ENCODE peak calls at places on chromosomes 16 and 17, in five cellular contexts. U is Peyer's patch, Y is mesenchymal stem cell, S is ascending aorta, Z is cardiac muscle cell. C is an unnamed sample. For H3K4me1, the result is how much of the 10 kb centered on the place peaks cover.

GRCh38 chr16:27947696-27948095 is 115.8 kb downstream of the GSG1L start:
- DNase-seq in U (no peak), Y (no peak), S (peak), Z (no peak), C (no peak)

GRCh38 chr16:53937068-53937614 is 233.2 kb downstream of the FTO start:
- DNase-seq in U (no peak), Y (no peak), S (no peak), Z (no peak), C (no peak)

GRCh38 chr17:9576521-9577401 is at the start of gene CFAP52:
- DNase-seq in U (peak), Y (peak), S (peak), Z (peak), C (peak)

GRCh38 chr17:59565959-59566324 is 532 bp downstream of the DHX40 start:
- DNase-seq in U (no peak), Y (peak), S (peak), Z (peak), C (peak)

GRCh38 chr17:80254396-80255241 is 6.0 kb upstream of the RNF213 start:
- DNase-seq in U (no peak), Y (peak), S (peak), Z (peak), C (no peak)

GRCh38 chr16:35908152-35908551 is 2448.7 kb downstream of the TP53TG3F start:
- DNase-seq in U (no peak), Y (no peak), S (no peak), Z (no peak), C (no peak)

GRCh38 chr17:10149573-10150399 is 48.6 kb downstream of the GAS7 start:
- DNase-seq in U (no peak), Y (peak), S (no peak), Z (peak), C (no peak)

GRCh38 chr16:53775821-53776431 is 72.0 kb downstream of the FTO start:
- DNase-seq in U (no peak), Y (peak), S (peak), Z (peak), C (no peak)

GRCh38 chr17:39209317-39210092 is 9.4 kb downstream of the RPL19 start:
- DNase-seq in U (no peak), Y (peak), S (peak), Z (peak), C (peak)

GRCh38 chr16:28211758-28212531 is at the start of gene XPO6:
- DNase-seq in U (peak), Y (peak), S (peak), Z (peak), C (peak)

GRCh38 chr17:81179220-81179619 is 13.2 kb upstream of the AATK start:
- DNase-seq in U (no peak), Y (no peak), S (no peak), Z (no peak), C (no peak)

GRCh38 chr16:71610936-71611871 is 14.8 kb upstream of the MARVELD3 start:
- DNase-seq in U (peak), Y (peak), S (no peak), Z (peak), C (peak)

GRCh38 chr17:55124730-55125129 is 140.0 kb upstream of the HLF start:
- DNase-seq in U (no peak), Y (no peak), S (no peak), Z (no peak), C (no peak)

GRCh38 chr16:46621006-46621629 is at the start of gene SHCBP1:
- DNase-seq in U (peak), Y (peak), S (peak), Z (peak), C (peak)

GRCh38 chr17:28828294-28829040 is 14.1 kb downstream of the FAM222B start:
- DNase-seq in U (no peak), Y (no peak), S (no peak), Z (no peak), C (no peak)

GRCh38 chr16:68446941-68447675 is 1.2 kb downstream of the SMPD3 start:
- DNase-seq in U (no peak), Y (no peak), S (no peak), Z (no peak), C (peak)

GRCh38 chr17:82686366-82687324 is 11.9 kb downstream of the RAB40B start:
- DNase-seq in U (no peak), Y (no peak), S (no peak), Z (no peak), C (no peak)

GRCh38 chr17:75876190-75876937 is 2.0 kb downstream of the TRIM47 start:
- DNase-seq in U (peak), Y (peak), S (peak), Z (no peak), C (no peak)

GRCh38 chr16:24013733-24014645 is 178.2 kb downstream of the PRKCB start:
- DNase-seq in U (peak), Y (no peak), S (no peak), Z (no peak), C (peak)

GRCh38 chr16:71726491-71727319 is 2.2 kb upstream of the PHLPP2 start:
- DNase-seq in U (no peak), Y (no peak), S (no peak), Z (no peak), C (no peak)

GRCh38 chr17:50953831-50954601 is 87.9 kb upstream of the TOB1 start:
- DNase-seq in U (no peak), Y (peak), S (peak), Z (peak), C (peak)

GRCh38 chr16:19138601-19139000 is 24.8 kb downstream of the ITPRIPL2 start:
- DNase-seq in U (no peak), Y (peak), S (peak), Z (peak), C (no peak)

GRCh38 chr17:7745748-7746470 is 28.4 kb downstream of the DNAH2 start:
- DNase-seq in U (no peak), Y (peak), S (peak), Z (peak), C (no peak)

GRCh38 chr17:17223736-17224135 is 13.2 kb downstream of the FLCN start:
- DNase-seq in U (no peak), Y (no peak), S (no peak), Z (no peak), C (no peak)

GRCh38 chr17:60170835-60171752 is 21.3 kb downstream of the CA4 start:
- DNase-seq in U (no peak), Y (no peak), S (no peak), Z (no peak), C (no peak)

GRCh38 chr17:9456265-9456664 is 119.4 kb downstream of the STX8 start:
- DNase-seq in U (no peak), Y (no peak), S (no peak), Z (no peak), C (no peak)

GRCh38 chr16:76801357-76801756 is 389.6 kb upstream of the MON1B start:
- DNase-seq in U (no peak), Y (no peak), S (no peak), Z (no peak), C (no peak)

GRCh38 chr17:68378202-68379149 is 78.8 kb downstream of the WIPI1 start:
- DNase-seq in U (peak), Y (peak), S (peak), Z (peak), C (no peak)

GRCh38 chr16:19701091-19701490 is 16.9 kb downstream of the KNOP1 start:
- DNase-seq in U (no peak), Y (no peak), S (no peak), Z (no peak), C (no peak)

GRCh38 chr17:74918906-74919305 is 4.1 kb downstream of the USH1G start:
- DNase-seq in U (no peak), Y (no peak), S (no peak), Z (no peak), C (no peak)

GRCh38 chr17:6413073-6413472 is 21.8 kb downstream of the AIPL1 start:
- DNase-seq in U (no peak), Y (peak), S (no peak), Z (peak), C (no peak)

GRCh38 chr16:78220571-78220970 is 121.1 kb downstream of the WWOX start:
- DNase-seq in U (no peak), Y (peak), S (no peak), Z (no peak), C (no peak)

DNA sequence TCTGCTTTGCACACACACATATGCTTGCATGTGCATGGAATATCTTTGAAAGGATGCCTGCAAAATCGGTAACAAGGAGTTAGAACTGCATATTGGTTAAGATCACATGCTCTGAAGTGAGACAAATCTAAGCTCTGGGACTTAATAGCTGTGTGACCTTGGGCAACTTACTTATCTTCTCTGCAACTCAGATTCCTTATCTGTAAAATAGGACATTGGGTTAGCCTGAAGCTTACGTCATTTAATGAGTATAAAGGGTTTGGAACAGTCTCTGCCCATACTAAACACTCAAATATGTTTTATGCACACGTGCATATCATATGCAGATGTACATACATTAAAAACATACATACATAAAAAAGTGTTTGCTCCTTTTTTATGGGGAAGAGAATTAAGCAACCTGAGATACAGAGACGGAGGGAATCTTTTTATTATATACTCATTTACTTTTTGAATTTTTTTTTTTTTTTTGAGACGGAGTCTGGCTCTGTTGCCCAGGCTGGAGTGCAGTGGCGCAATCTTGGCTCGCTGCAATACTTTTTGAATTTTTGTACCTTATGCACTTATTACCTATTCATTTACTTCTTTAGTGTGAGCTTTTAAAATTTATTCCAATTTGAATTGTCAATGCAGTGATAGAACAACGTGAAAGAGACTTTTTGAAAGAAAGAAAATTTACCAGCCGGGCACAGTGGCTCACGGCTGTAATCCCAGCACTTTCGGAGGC is 206.2 kb downstream of the CCDC182 start:
- DNase-seq in U (no peak), Y (no peak), S (no peak), Z (no peak), C (no peak)
- H3K4me1 ChIP-seq in U (under half), Y (under half), S (under half), Z (under half), C (half or more)

DNA sequence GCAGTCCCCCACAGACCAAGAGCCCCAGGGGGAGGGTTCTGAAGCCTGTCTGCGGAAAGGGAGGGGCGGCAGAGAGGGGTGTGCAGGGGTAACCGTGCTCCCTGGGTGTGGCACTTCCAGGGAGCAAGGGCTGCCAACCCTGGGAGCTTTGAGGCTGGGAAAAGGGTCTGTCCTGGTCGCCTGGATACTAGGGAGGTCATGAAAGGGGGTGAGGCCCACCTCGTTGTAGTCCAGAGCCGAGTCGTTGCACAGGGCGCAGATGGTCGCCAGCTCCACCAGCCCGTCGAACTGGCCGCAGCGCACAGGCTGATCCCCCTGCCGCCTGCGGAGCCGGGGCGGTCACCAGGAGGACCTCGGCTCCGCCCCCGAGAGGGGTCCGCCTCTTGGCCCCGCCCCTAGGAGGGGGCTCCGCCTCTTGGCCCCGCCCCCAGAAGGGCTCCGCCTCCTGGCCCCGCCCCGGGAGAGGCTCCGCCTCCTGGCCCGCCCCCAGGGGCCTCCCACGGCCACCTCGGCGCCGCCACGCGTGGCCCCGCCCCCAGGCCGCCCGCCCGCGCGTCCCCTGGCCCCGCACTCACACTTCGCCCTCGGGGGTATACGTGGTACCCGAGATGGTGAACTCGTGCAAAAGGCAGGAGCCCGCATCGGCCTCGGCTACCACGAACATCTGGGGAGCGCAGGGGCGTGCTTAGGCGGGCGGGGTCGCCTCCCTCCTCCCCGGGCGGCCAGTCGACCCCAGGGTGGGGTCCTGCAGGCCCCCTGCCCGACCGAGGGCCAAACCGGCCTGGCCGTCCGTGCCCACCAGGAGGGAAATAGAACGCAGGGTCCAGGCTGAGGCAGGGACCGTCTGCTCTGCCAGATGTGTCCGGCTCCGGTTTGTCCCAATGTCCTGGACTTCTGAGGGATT is 19.5 kb downstream of the ATP2A3 start:
- DNase-seq in U (peak), Y (peak), S (no peak), Z (peak), C (peak)
- H3K4me3 ChIP-seq in U (no peak), Y (peak), S (no peak), Z (no peak), C (peak)

GRCh38 chr16:67241008-67241900 is 6.0 kb downstream of the FHOD1 start:
- DNase-seq in U (peak), Y (peak), S (peak), Z (peak), C (no peak)

GRCh38 chr16:67243481-67243880 is 3.8 kb downstream of the FHOD1 start:
- DNase-seq in U (peak), Y (no peak), S (no peak), Z (no peak), C (peak)

GRCh38 chr16:67244387-67245188 is 2.7 kb downstream of the FHOD1 start:
- DNase-seq in U (peak), Y (peak), S (peak), Z (peak), C (peak)

GRCh38 chr16:67240506-67240905 is 6.8 kb downstream of the FHOD1 start:
- DNase-seq in U (peak), Y (peak), S (no peak), Z (no peak), C (no peak)

GRCh38 chr16:67242138-67242730 is 5.0 kb downstream of the FHOD1 start:
- DNase-seq in U (peak), Y (no peak), S (no peak), Z (no peak), C (no peak)
- H3K4me1 ChIP-seq in U (under half), Y (under half), S (under half), Z (under half), C (under half)

DNA sequence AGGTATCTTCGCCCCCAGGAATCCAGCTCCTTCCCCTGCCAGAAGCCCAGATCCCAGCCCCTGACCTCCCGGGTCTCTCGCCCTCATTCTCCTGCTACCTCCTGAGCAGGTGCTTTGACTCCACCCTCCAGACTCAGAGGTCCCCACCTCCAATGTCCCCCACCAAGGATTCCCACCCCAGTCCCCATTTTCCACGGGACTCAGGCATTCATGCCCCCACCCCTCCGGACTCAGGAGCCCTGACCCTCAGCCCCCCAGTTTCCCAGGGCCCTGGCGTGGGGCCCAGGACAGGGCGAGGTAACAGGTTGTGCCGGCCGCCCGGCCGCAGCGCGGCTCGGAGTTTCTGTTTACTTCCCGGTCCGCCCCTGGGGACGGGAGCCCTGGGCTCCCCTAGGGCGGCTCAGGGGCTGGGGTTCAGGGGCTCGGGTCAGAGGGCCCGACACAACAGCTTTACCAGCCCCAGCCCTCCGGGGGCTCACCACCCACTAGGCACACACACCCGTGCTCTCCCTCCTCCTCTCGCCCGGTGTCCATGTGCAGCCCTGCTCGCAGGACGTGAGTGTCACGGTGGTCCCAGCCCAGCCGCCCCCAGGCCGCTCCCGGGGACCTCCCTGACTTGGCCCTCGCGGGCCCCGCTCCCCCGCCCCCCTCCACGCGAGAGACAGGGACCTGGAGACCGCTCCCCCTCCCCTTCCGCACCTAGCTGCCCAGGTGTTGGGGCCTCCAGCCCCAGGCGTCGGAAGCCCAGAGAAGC is 595 bp downstream of the BICDL2 start:
- DNase-seq in U (peak), Y (no peak), S (no peak), Z (no peak), C (no peak)
- H3K4me3 ChIP-seq in U (peak), Y (no peak), S (peak), Z (no peak), C (no peak)

GRCh38 chr17:56973520-56973919 is 4.4 kb upstream of the SCPEP1 start:
- DNase-seq in U (no peak), Y (no peak), S (no peak), Z (no peak), C (no peak)

GRCh38 chr17:56977673-56978395 is at the start of gene SCPEP1:
- DNase-seq in U (peak), Y (peak), S (peak), Z (peak), C (peak)

GRCh38 chr17:56974055-56974454 is 3.9 kb upstream of the SCPEP1 start:
- DNase-seq in U (no peak), Y (no peak), S (no peak), Z (no peak), C (no peak)

GRCh38 chr17:56976941-56977570 is 875 bp upstream of the SCPEP1 start:
- DNase-seq in U (no peak), Y (peak), S (no peak), Z (peak), C (no peak)

GRCh38 chr17:56975656-56976055 is 2.3 kb upstream of the SCPEP1 start:
- DNase-seq in U (no peak), Y (no peak), S (no peak), Z (no peak), C (no peak)
- H3K4me1 ChIP-seq in U (under half), Y (under half), S (under half), Z (under half), C (under half)

DNA sequence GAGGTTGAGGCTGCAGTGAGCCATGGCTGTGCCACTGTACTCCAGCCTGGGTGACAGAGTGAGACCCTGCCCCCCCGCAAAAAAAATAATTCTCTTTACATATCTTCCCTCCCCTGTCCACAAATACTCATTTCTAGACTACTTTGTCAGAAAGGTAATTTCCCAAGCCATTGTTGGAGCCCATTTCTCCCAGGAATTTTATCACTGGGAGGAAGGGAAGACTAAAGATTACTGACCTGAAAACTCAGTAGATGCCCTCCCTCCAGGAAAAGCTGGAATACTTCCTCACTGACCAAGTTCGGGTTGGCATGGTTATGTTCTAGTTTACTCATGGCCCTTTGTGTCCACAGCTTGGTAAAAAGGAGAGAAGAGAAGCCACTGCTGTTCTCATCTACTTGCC is 4.1 kb downstream of the CALCOCO2 start:
- DNase-seq in U (no peak), Y (no peak), S (no peak), Z (no peak), C (no peak)
- H3K4me3 ChIP-seq in U (no peak), Y (no peak), S (no peak), Z (no peak), C (no peak)

DNA sequence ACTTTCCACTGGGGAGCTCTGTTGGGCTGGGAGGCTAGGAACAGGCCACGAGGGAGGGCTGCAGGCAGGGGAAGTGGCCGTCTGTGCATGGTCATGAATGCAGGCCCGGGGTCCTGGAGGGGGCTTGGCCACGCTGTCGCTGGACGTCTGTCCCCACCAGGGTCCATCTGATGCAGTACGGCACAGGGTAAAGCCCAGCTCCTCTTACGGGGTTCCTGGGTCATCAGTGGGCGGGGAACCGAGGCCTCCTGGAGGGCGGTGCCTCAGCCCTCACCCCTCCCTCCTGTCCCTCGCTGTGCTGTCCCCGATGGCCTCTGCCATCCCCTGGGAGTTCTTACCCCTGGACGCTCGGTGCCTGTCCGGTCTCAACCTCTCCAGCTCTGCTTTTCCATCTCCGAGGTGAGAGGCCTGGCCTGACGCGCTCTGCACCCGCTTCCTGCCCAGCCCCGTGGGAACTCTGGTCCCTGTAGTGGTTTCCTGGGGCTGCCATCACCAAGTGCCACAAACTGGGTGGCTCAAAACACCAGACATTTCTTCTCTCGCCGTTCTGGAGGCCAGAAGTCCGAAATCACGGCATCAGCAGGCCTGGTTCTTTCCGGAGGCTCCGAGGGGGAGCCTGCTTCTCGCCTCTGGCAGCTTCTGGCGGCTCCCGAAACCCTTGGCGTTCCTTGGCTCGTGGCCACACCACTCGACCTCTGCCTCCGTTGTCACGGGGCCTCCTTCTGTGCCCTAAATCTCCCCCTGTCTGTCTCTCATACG is 182.8 kb downstream of the SEC14L1 start:
- DNase-seq in U (peak), Y (peak), S (no peak), Z (peak), C (peak)
- H3K4me1 ChIP-seq in U (half or more), Y (half or more), S (under half), Z (under half), C (under half)

C was measured in BE2C.